ENCODE peak calls at places on chromosomes 12 and 14, in nine cellular contexts. F, S, U, H, K, E, C, M and V are unnamed samples.

GRCh38 chr14:101473045-101473729 is 88.1 kb upstream of the DIO3 start:
- DNase-seq in C (no peak), F (peak), M (no peak), H (no peak), U (no peak), E (no peak), S (no peak), K (no peak), V (no peak)

GRCh38 chr12:110807640-110808039 is 39.1 kb upstream of the CCDC63 start:
- DNase-seq in E (no peak), S (no peak), U (no peak), K (no peak), F (no peak), C (no peak), M (no peak), H (no peak), V (no peak)

GRCh38 chr12:64273527-64274403 is 51.7 kb upstream of the KICS2 start:
- DNase-seq in K (peak), S (peak), F (no peak), U (peak), H (peak), E (no peak), C (no peak), M (no peak), V (no peak)

GRCh38 chr14:96092936-96093335 is 53.8 kb downstream of the C14orf132 start:
- DNase-seq in C (no peak), U (no peak), H (no peak), S (no peak), F (no peak), E (no peak), K (peak), M (no peak), V (no peak)

GRCh38 chr12:92445253-92446081 is 257.3 kb upstream of the PLEKHG7 start:
- DNase-seq in E (no peak), H (no peak), S (no peak), U (no peak), C (no peak), F (no peak), K (no peak), M (no peak), V (no peak)

GRCh38 chr14:41285193-41285748 is 321.4 kb upstream of the LRFN5 start:
- DNase-seq in H (no peak), K (no peak), U (peak), S (no peak), F (no peak), E (peak), M (no peak), C (no peak), V (peak)

GRCh38 chr12:19390208-19390607 is 49.1 kb upstream of the AEBP2 start:
- DNase-seq in U (no peak), E (peak), F (no peak), S (no peak), K (no peak), C (no peak), H (no peak), M (no peak), V (no peak)

GRCh38 chr12:124732275-124733075 is 131.2 kb downstream of the SCARB1 start:
- DNase-seq in H (no peak), U (no peak), F (no peak), E (peak), M (no peak), S (no peak), K (no peak), C (peak), V (no peak)

GRCh38 chr12:728781-729180 is 23.6 kb upstream of the WNK1 start:
- DNase-seq in C (no peak), K (no peak), M (no peak), U (no peak), H (peak), E (no peak), F (no peak), S (no peak), V (no peak)

GRCh38 chr12:54379401-54380201 is 4.9 kb downstream of the ZNF385A start:
- DNase-seq in M (peak), U (peak), E (peak), F (peak), H (peak), K (peak), S (peak), C (peak), V (peak)

GRCh38 chr14:36396798-36397197 is 76.4 kb upstream of the MBIP start:
- DNase-seq in S (no peak), U (no peak), E (no peak), K (no peak), F (no peak), C (no peak), H (no peak), M (no peak), V (no peak)

GRCh38 chr12:7302536-7303113 is 1.2 kb upstream of the ACSM4 start:
- DNase-seq in K (no peak), U (no peak), E (no peak), M (no peak), S (no peak), H (no peak), F (no peak), C (no peak), V (no peak)

GRCh38 chr14:99829450-99829849 is 36.2 kb downstream of the EML1 start:
- DNase-seq in S (no peak), K (no peak), U (no peak), H (no peak), C (no peak), F (no peak), M (no peak), E (no peak), V (no peak)

GRCh38 chr14:25406818-25407217 is 356.9 kb upstream of the STXBP6 start:
- DNase-seq in C (peak), M (no peak), U (peak), S (peak), K (peak), E (peak), F (no peak), H (no peak), V (no peak)

GRCh38 chr12:132522586-132523380 is 32.8 kb downstream of the FBRSL1 start:
- DNase-seq in K (no peak), M (no peak), C (no peak), S (no peak), H (no peak), U (no peak), F (no peak), E (no peak), V (no peak)

GRCh38 chr12:24899503-24900098 is 49.3 kb downstream of the BCAT1 start:
- DNase-seq in S (no peak), C (no peak), E (no peak), F (no peak), H (no peak), M (no peak), U (no peak), K (no peak), V (no peak)

GRCh38 chr14:70810621-70811020 is 1.3 kb upstream of the MAP3K9 start:
- DNase-seq in M (no peak), C (no peak), F (no peak), E (no peak), H (no peak), S (no peak), U (no peak), K (no peak), V (no peak)

GRCh38 chr12:69330475-69331473 is 17.4 kb upstream of the LYZ start:
- DNase-seq in M (peak), E (no peak), S (peak), U (no peak), F (peak), H (peak), C (no peak), K (no peak), V (no peak)

GRCh38 chr12:12686925-12687324 is 9.1 kb downstream of the GPR19 start:
- DNase-seq in E (peak), S (no peak), M (no peak), K (peak), H (no peak), C (peak), U (no peak), F (no peak), V (no peak)

GRCh38 chr12:39145175-39145999 is 240.0 kb upstream of the CPNE8 start:
- DNase-seq in S (no peak), H (no peak), E (peak), U (peak), C (peak), M (peak), K (no peak), F (no peak), V (peak)

GRCh38 chr14:75884198-75884611 is 97.6 kb downstream of the TGFB3 start:
- DNase-seq in K (peak), M (no peak), U (no peak), E (peak), C (peak), H (no peak), S (no peak), F (no peak), V (no peak)

GRCh38 chr12:132342322-132342721 is 12.9 kb upstream of the GALNT9 start:
- DNase-seq in K (no peak), U (peak), S (peak), H (no peak), E (no peak), C (no peak), F (no peak), M (no peak), V (no peak)

GRCh38 chr12:19530631-19531020 is 91.3 kb downstream of the AEBP2 start:
- DNase-seq in K (peak), S (no peak), M (no peak), H (no peak), E (peak), U (no peak), F (no peak), C (peak), V (no peak)

GRCh38 chr12:10636124-10636523 is 22.7 kb upstream of the MAGOHB start:
- DNase-seq in F (no peak), S (no peak), E (no peak), C (no peak), H (no peak), K (no peak), M (no peak), U (no peak), V (no peak)

GRCh38 chr12:111596985-111597730 is 2.0 kb downstream of the ATXN2 start:
- DNase-seq in M (peak), S (peak), K (peak), E (peak), C (peak), H (peak), F (peak), U (peak), V (no peak)

GRCh38 chr12:116324684-116325664 is 47.5 kb upstream of the MED13L start:
- DNase-seq in K (no peak), M (no peak), E (no peak), F (no peak), C (no peak), S (no peak), U (no peak), H (no peak), V (no peak)

GRCh38 chr14:89723930-89724915 is 230.3 kb downstream of the EFCAB11 start:
- DNase-seq in M (no peak), C (peak), F (no peak), U (no peak), H (no peak), S (no peak), E (no peak), K (no peak), V (no peak)

GRCh38 chr12:31591308-31591901 is 469 bp upstream of the DENND5B start:
- DNase-seq in S (peak), U (peak), C (peak), F (no peak), E (peak), K (no peak), M (no peak), H (no peak), V (peak)

GRCh38 chr14:71647086-71647784 is 285.0 kb upstream of the RGS6 start:
- DNase-seq in C (no peak), M (no peak), K (no peak), S (peak), F (no peak), U (no peak), E (no peak), H (no peak), V (no peak)

GRCh38 chr12:106136263-106136662 is 2.5 kb downstream of the NUAK1 start:
- DNase-seq in M (peak), K (peak), F (peak), E (peak), S (peak), H (peak), C (peak), U (peak), V (peak)

GRCh38 chr14:52129733-52130132 is 60.9 kb upstream of the NID2 start:
- DNase-seq in U (no peak), M (no peak), H (no peak), F (no peak), K (no peak), S (no peak), E (no peak), C (no peak), V (no peak)

GRCh38 chr12:50933459-50934124 is 18.8 kb upstream of the HIGD1C start:
- DNase-seq in M (no peak), K (no peak), F (no peak), E (no peak), U (peak), C (no peak), H (no peak), S (no peak), V (no peak)

GRCh38 chr14:37483672-37484071 is 111.4 kb downstream of the FOXA1 start:
- DNase-seq in H (no peak), K (no peak), M (no peak), S (no peak), C (no peak), U (no peak), E (no peak), F (no peak), V (no peak)

GRCh38 chr12:96502477-96502876 is 13.1 kb downstream of the CFAP54 start:
- DNase-seq in F (no peak), M (no peak), C (no peak), U (peak), E (no peak), H (no peak), K (no peak), S (no peak), V (no peak)

GRCh38 chr12:3533703-3534386 is 42.8 kb downstream of the PRMT8 start:
- DNase-seq in H (no peak), E (no peak), U (no peak), M (no peak), K (peak), S (no peak), F (peak), C (no peak), V (no peak)

GRCh38 chr12:25052191-25053020 is 103.5 kb upstream of the BCAT1 start:
- DNase-seq in F (peak), K (no peak), U (no peak), E (no peak), M (no peak), S (no peak), H (peak), C (no peak), V (no peak)

GRCh38 chr14:87014854-87015253 is 978.1 kb downstream of the GALC start:
- DNase-seq in H (no peak), E (no peak), K (no peak), M (no peak), F (no peak), U (peak), C (no peak), S (no peak), V (no peak)
- TF ChIP-seq CTCF in H (no peak), E (peak), K (peak), M (no peak), F (no peak), U (no peak), C (peak), S (no peak), V (peak)

DNA sequence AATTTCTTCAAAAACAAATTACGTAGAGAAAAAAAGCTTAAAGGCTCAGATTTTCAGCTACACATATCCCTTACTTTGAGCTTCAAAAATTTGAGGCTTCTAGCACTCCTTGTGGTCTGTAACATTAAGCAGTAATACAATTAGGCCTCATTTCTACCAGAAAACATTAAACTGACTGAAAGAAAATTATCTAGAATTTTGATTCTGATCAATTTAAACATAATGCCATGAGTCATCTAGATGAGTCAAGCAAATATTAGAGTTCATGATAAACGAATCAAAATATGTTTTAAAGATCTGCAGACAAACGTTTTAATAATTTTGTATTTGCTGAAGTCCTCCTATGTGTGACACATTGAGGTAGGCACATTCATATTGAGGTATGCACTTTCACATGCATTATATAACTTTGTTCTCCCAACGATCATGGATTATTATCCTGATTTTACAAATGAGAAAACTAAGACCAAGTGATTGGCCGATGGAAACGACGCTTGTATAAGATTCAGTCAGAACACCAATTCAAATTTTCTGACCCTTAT is 4.3 kb downstream of the OSBPL8 start:
- DNase-seq in F (no peak), U (no peak), M (no peak), E (no peak), H (no peak), S (no peak), C (peak), K (no peak), V (no peak)
- TF ChIP-seq CTCF in F (no peak), U (no peak), M (no peak), E (peak), H (no peak), S (no peak), C (peak), K (peak), V (no peak)

DNA sequence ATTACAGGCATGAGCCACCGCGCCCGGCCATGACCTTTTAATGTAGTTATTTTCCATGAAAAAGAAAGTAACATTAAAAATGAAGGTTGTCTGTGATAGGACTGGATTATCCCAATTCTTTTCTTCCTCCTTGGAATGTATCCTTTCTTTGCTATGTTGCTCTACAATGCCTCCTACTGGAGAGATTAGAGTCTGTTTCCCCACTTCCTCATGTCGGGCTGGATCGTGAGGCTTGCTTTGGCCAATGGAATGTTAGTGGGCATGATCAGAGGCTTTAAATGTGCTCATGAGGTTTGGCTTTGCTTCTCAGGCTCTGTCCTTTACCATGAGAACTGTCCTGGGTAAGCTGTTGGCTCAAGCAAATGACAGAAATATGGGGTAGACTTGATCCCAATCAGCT is 34.7 kb upstream of the SOCS2 start:
- DNase-seq in E (no peak), C (no peak), F (no peak), K (no peak), U (no peak), S (no peak), H (no peak), M (no peak), V (no peak)
- TF ChIP-seq CTCF in E (peak), C (no peak), F (no peak), K (peak), U (no peak), S (no peak), H (no peak), M (no peak), V (peak)

GRCh38 chr12:74418573-74418972 is 119.1 kb upstream of the ATXN7L3B start:
- DNase-seq in E (no peak), M (no peak), H (no peak), C (no peak), K (no peak), S (no peak), U (no peak), F (no peak), V (no peak)

GRCh38 chr12:74412607-74413230 is 124.9 kb upstream of the ATXN7L3B start:
- DNase-seq in E (peak), K (peak), S (no peak), F (no peak), C (peak), M (no peak), H (no peak), U (peak), V (no peak)

GRCh38 chr12:74415633-74416032 is 122.0 kb upstream of the ATXN7L3B start:
- DNase-seq in U (peak), F (no peak), S (peak), C (peak), H (no peak), K (peak), E (peak), M (no peak), V (no peak)
- TF ChIP-seq CTCF in U (peak), F (no peak), S (no peak), C (peak), H (no peak), K (peak), E (peak), M (peak), V (peak)

GRCh38 chr12:113815031-113815430 is 151.1 kb downstream of the RBM19 start:
- DNase-seq in C (no peak), M (no peak), K (no peak), H (no peak), U (no peak), F (no peak), S (peak), E (no peak), V (no peak)

GRCh38 chr12:113812431-113813228 is 153.5 kb downstream of the RBM19 start:
- DNase-seq in F (no peak), H (no peak), C (no peak), M (no peak), E (no peak), U (no peak), K (no peak), S (no peak), V (no peak)

GRCh38 chr12:113818278-113818677 is 147.8 kb downstream of the RBM19 start:
- DNase-seq in K (no peak), F (no peak), S (no peak), C (no peak), E (no peak), H (no peak), M (no peak), U (no peak), V (no peak)

GRCh38 chr12:113808095-113808951 is 157.8 kb downstream of the RBM19 start:
- DNase-seq in U (no peak), S (no peak), E (no peak), M (no peak), H (no peak), F (no peak), C (no peak), K (no peak), V (no peak)

GRCh38 chr12:113813229-113813541 is 152.9 kb downstream of the RBM19 start:
- DNase-seq in S (no peak), M (no peak), K (no peak), U (no peak), E (no peak), H (no peak), F (no peak), C (no peak), V (no peak)
- TF ChIP-seq CTCF in S (no peak), M (no peak), K (no peak), U (no peak), E (no peak), H (no peak), F (no peak), C (no peak), V (no peak)

GRCh38 chr14:21933681-21934080 is 260.1 kb upstream of the OR4E1 start:
- DNase-seq in C (no peak), F (no peak), H (no peak), S (no peak), M (no peak), E (no peak), K (no peak), U (no peak), V (no peak)
- TF ChIP-seq CTCF in C (no peak), F (peak), H (peak), S (peak), M (peak), E (no peak), K (no peak), U (peak), V (peak)

GRCh38 chr14:39266871-39267591 is 33.3 kb downstream of the MIA2 start:
- DNase-seq in S (peak), E (peak), K (peak), F (peak), H (peak), M (peak), C (peak), U (peak), V (peak)
- TF ChIP-seq CTCF in S (no peak), E (no peak), K (no peak), F (no peak), H (no peak), M (no peak), C (no peak), U (no peak), V (no peak)